ENCODE peak calls at places on chromosomes 5 and 9, in four cellular contexts. One of them, this sample, is unnamed.
A peak's percentile ranks its signal among the peaks of the same experiment; 100 is the strongest.

GRCh38 chr5:7897014-7897600 is 28.2 kb downstream of the MTRR start:
- DNase-seq in NCI-H1105: no peak
- DNase-seq in GM23248: peak; percentile 65
- DNase-seq in ACHN: peak; percentile 74
- DNase-seq in this sample: no peak

GRCh38 chr5:77866198-77866597 is 90.1 kb upstream of the TBCA start:
- DNase-seq in NCI-H1105: no peak
- DNase-seq in GM23248: no peak
- DNase-seq in ACHN: no peak
- DNase-seq in this sample: no peak

GRCh38 chr9:36548454-36548853 is 24.2 kb upstream of the MELK start:
- DNase-seq in ACHN: no peak
- DNase-seq in GM23248: no peak
- DNase-seq in NCI-H1105: no peak
- DNase-seq in this sample: no peak

GRCh38 chr5:112938286-112938685 is 16.3 kb upstream of the REEP5 start:
- DNase-seq in ACHN: no peak
- DNase-seq in GM23248: no peak
- DNase-seq in NCI-H1105: no peak
- DNase-seq in this sample: no peak

GRCh38 chr5:124156408-124157027 is 589.9 kb downstream of the ZNF608 start:
- DNase-seq in ACHN: no peak
- DNase-seq in GM23248: peak; percentile 27
- DNase-seq in NCI-H1105: no peak
- DNase-seq in this sample: no peak

GRCh38 chr5:66840527-66841013 is 244.4 kb downstream of the MAST4 start:
- DNase-seq in GM23248: no peak
- DNase-seq in ACHN: no peak
- DNase-seq in NCI-H1105: no peak
- DNase-seq in this sample: no peak

GRCh38 chr5:167861134-167861930 is 430.1 kb upstream of the WWC1 start:
- DNase-seq in NCI-H1105: no peak
- DNase-seq in ACHN: peak; percentile 23
- DNase-seq in GM23248: peak; percentile 45
- DNase-seq in this sample: peak; percentile 76

GRCh38 chr5:85109616-85110015 is 724.9 kb upstream of the EDIL3 start:
- DNase-seq in ACHN: no peak
- DNase-seq in NCI-H1105: no peak
- DNase-seq in GM23248: no peak
- DNase-seq in this sample: no peak

GRCh38 chr9:132094314-132094791 is 14.7 kb upstream of the MED27 start:
- DNase-seq in NCI-H1105: no peak
- DNase-seq in ACHN: no peak
- DNase-seq in GM23248: peak; percentile 65
- DNase-seq in this sample: no peak

GRCh38 chr5:145960166-145960565 is 23.8 kb downstream of the SH3RF2 start:
- DNase-seq in ACHN: no peak
- DNase-seq in GM23248: no peak
- DNase-seq in NCI-H1105: no peak
- DNase-seq in this sample: no peak

GRCh38 chr9:37575921-37576721 is at the start of gene FBXO10:
- DNase-seq in NCI-H1105: peak; percentile 52
- DNase-seq in GM23248: peak; percentile 91
- DNase-seq in ACHN: peak; percentile 60
- DNase-seq in this sample: peak; percentile 78